ENCODE peak calls at places on chromosomes 16 and 17, in five cellular contexts. Y is tibial artery, T is NCI-H460, S is substantia nigra, W is HEK293T. R is an unnamed sample.

GRCh38 chr16:31476305-31477219 is 4.6 kb downstream of the TGFB1I1 start:
- DNase-seq in Y (peak; percentile 74), T (peak; percentile 76), S (peak; percentile 31), W (no peak), R (peak; percentile 71)

GRCh38 chr17:2074919-2075318 is 20.0 kb downstream of the HIC1 start:
- DNase-seq in Y (no peak), T (no peak), S (no peak), W (no peak), R (no peak)

GRCh38 chr17:83177611-83178532 is 98.5 kb downstream of the METRNL start:
- DNase-seq in Y (no peak), T (no peak), S (no peak), W (no peak), R (peak; percentile 9)

GRCh38 chr17:59149841-59150511 is 5.0 kb downstream of the SKA2 start:
- DNase-seq in Y (no peak), T (no peak), S (no peak), W (no peak), R (no peak)

GRCh38 chr17:70296456-70296855 is 127.1 kb downstream of the KCNJ2 start:
- DNase-seq in Y (no peak), T (no peak), S (no peak), W (no peak), R (no peak)

GRCh38 chr17:76477576-76477975 is 10.2 kb downstream of the AANAT start:
- DNase-seq in Y (no peak), T (no peak), S (no peak), W (no peak), R (no peak)

GRCh38 chr16:88319116-88319965 is 63.4 kb upstream of the ZNF469 start:
- DNase-seq in Y (no peak), T (no peak), S (no peak), W (no peak), R (no peak)

GRCh38 chr17:44345497-44346026 is 460 bp downstream of the GRN start:
- DNase-seq in Y (no peak), T (peak; percentile 60), S (peak; percentile 36), W (peak; percentile 40), R (peak; percentile 86)

GRCh38 chr17:31427684-31428083 is 36.2 kb downstream of the RAB11FIP4 start:
- DNase-seq in Y (no peak), T (no peak), S (no peak), W (no peak), R (no peak)

GRCh38 chr17:39845052-39845976 is 18.8 kb downstream of the IKZF3 start:
- DNase-seq in Y (no peak), T (no peak), S (no peak), W (no peak), R (no peak)

GRCh38 chr17:9255838-9256237 is 234.5 kb downstream of the NTN1 start:
- DNase-seq in Y (no peak), T (no peak), S (no peak), W (no peak), R (no peak)

GRCh38 chr16:80583466-80583865 is 42.7 kb downstream of the DYNLRB2 start:
- DNase-seq in Y (peak; percentile 26), T (no peak), S (no peak), W (no peak), R (no peak)

GRCh38 chr16:10256855-10257641 is 74.8 kb upstream of the GRIN2A start:
- DNase-seq in Y (no peak), T (peak; percentile 8), S (peak; percentile 4), W (peak; percentile 75), R (peak; percentile 70)

GRCh38 chr16:508884-509736 is 18.4 kb upstream of the CAPN15 start:
- DNase-seq in Y (no peak), T (no peak), S (peak; percentile 29), W (no peak), R (no peak)

GRCh38 chr17:44767493-44767892 is 8.7 kb downstream of the ADAM11 start:
- DNase-seq in Y (no peak), T (no peak), S (no peak), W (no peak), R (no peak)

GRCh38 chr16:31344712-31345111 is 10.3 kb upstream of the ITGAX start:
- DNase-seq in Y (no peak), T (no peak), S (no peak), W (no peak), R (no peak)

GRCh38 chr17:5078106-5079028 is at the start of gene ZFP3:
- DNase-seq in Y (peak; percentile 76), T (no peak), S (peak; percentile 79), W (no peak), R (peak; percentile 98)

GRCh38 chr17:47733414-47734288 is 615 bp downstream of the TBX21 start:
- DNase-seq in Y (peak; percentile 18), T (no peak), S (no peak), W (no peak), R (peak; percentile 57)

GRCh38 chr17:48755346-48755745 is 26.8 kb upstream of the HOXB13 start:
- DNase-seq in Y (no peak), T (no peak), S (no peak), W (no peak), R (no peak)